ENCODE peak calls at places on chromosomes 4 and X, in eight cellular contexts. One of them, this sample, is unnamed. For H3K4me1, the result is how much of the 10 kb centered on the place peaks cover.

GRCh38 chr4:159766241-159766640 is 663.4 kb downstream of the RAPGEF2 start:
- DNase-seq in body of pancreas: no peak
- DNase-seq in naive thymus-derived CD4-positive, alpha-beta T cell: no peak
- DNase-seq in IMR-90: no peak
- DNase-seq in adipocyte: no peak
- DNase-seq in PC-3: no peak
- DNase-seq in A549: no peak
- DNase-seq in ascending aorta: no peak
- DNase-seq in this sample: no peak

GRCh38 chr4:121668368-121669162 is 28.2 kb downstream of the ANXA5 start:
- DNase-seq in body of pancreas: no peak
- DNase-seq in naive thymus-derived CD4-positive, alpha-beta T cell: no peak
- DNase-seq in IMR-90: peak
- DNase-seq in adipocyte: peak
- DNase-seq in PC-3: peak
- DNase-seq in A549: no peak
- DNase-seq in ascending aorta: no peak
- DNase-seq in this sample: no peak

GRCh38 chrX:120769576-120770341 is 105.9 kb downstream of the CT47B1 start:
- DNase-seq in body of pancreas: no peak
- DNase-seq in naive thymus-derived CD4-positive, alpha-beta T cell: peak
- DNase-seq in IMR-90: peak
- DNase-seq in adipocyte: peak
- DNase-seq in PC-3: peak
- DNase-seq in A549: peak
- DNase-seq in ascending aorta: no peak
- DNase-seq in this sample: no peak

GRCh38 chr4:183746305-183747229 is 87.5 kb downstream of the TRAPPC11 start:
- DNase-seq in body of pancreas: peak
- DNase-seq in naive thymus-derived CD4-positive, alpha-beta T cell: no peak
- DNase-seq in IMR-90: peak
- DNase-seq in adipocyte: peak
- DNase-seq in PC-3: peak
- DNase-seq in A549: no peak
- DNase-seq in ascending aorta: no peak
- DNase-seq in this sample: no peak

GRCh38 chr4:79331126-79331876 is 5.4 kb upstream of the NAA11 start:
- DNase-seq in body of pancreas: no peak
- DNase-seq in naive thymus-derived CD4-positive, alpha-beta T cell: no peak
- DNase-seq in IMR-90: no peak
- DNase-seq in adipocyte: no peak
- DNase-seq in PC-3: peak
- DNase-seq in A549: no peak
- DNase-seq in ascending aorta: no peak
- DNase-seq in this sample: peak

GRCh38 chr4:140691369-140691768 is 64.8 kb downstream of the TBC1D9 start:
- DNase-seq in body of pancreas: no peak
- DNase-seq in naive thymus-derived CD4-positive, alpha-beta T cell: no peak
- DNase-seq in IMR-90: peak
- DNase-seq in adipocyte: peak
- DNase-seq in PC-3: peak
- DNase-seq in A549: no peak
- DNase-seq in ascending aorta: no peak
- DNase-seq in this sample: no peak

GRCh38 chrX:134803551-134804183 is 145.4 kb upstream of the PLAC1 start:
- DNase-seq in body of pancreas: no peak
- DNase-seq in naive thymus-derived CD4-positive, alpha-beta T cell: peak
- DNase-seq in IMR-90: no peak
- DNase-seq in adipocyte: no peak
- DNase-seq in PC-3: no peak
- DNase-seq in A549: no peak
- DNase-seq in ascending aorta: no peak
- DNase-seq in this sample: no peak

GRCh38 chr4:181823183-181823582 is 420.0 kb upstream of the TENM3 start:
- DNase-seq in body of pancreas: no peak
- DNase-seq in naive thymus-derived CD4-positive, alpha-beta T cell: no peak
- DNase-seq in IMR-90: no peak
- DNase-seq in adipocyte: no peak
- DNase-seq in PC-3: no peak
- DNase-seq in A549: no peak
- DNase-seq in ascending aorta: no peak
- DNase-seq in this sample: no peak

GRCh38 chr4:100017627-100018310 is 67.7 kb upstream of the H2AZ1 start:
- DNase-seq in body of pancreas: no peak
- DNase-seq in naive thymus-derived CD4-positive, alpha-beta T cell: no peak
- DNase-seq in IMR-90: peak
- DNase-seq in adipocyte: no peak
- DNase-seq in PC-3: peak
- DNase-seq in A549: no peak
- DNase-seq in ascending aorta: no peak
- DNase-seq in this sample: no peak

GRCh38 chr4:151807220-151807619 is 46.4 kb upstream of the GATB start:
- DNase-seq in body of pancreas: no peak
- DNase-seq in naive thymus-derived CD4-positive, alpha-beta T cell: no peak
- DNase-seq in IMR-90: no peak
- DNase-seq in adipocyte: no peak
- DNase-seq in PC-3: peak
- DNase-seq in A549: no peak
- DNase-seq in ascending aorta: no peak
- DNase-seq in this sample: peak

GRCh38 chrX:135481696-135482179 is 38.7 kb upstream of the INTS6L start:
- DNase-seq in body of pancreas: no peak
- DNase-seq in naive thymus-derived CD4-positive, alpha-beta T cell: no peak
- DNase-seq in IMR-90: no peak
- DNase-seq in adipocyte: no peak
- DNase-seq in PC-3: peak
- DNase-seq in A549: no peak
- DNase-seq in ascending aorta: no peak
- DNase-seq in this sample: no peak

GRCh38 chrX:22148565-22148964 is 116.4 kb downstream of the PHEX start:
- DNase-seq in body of pancreas: no peak
- DNase-seq in naive thymus-derived CD4-positive, alpha-beta T cell: no peak
- DNase-seq in IMR-90: no peak
- DNase-seq in adipocyte: no peak
- DNase-seq in PC-3: no peak
- DNase-seq in A549: no peak
- DNase-seq in ascending aorta: no peak
- DNase-seq in this sample: no peak

GRCh38 chr4:147498031-147498700 is 17.3 kb downstream of the EDNRA start:
- DNase-seq in body of pancreas: no peak
- DNase-seq in naive thymus-derived CD4-positive, alpha-beta T cell: no peak
- DNase-seq in IMR-90: peak
- DNase-seq in adipocyte: peak
- DNase-seq in PC-3: peak
- DNase-seq in A549: no peak
- DNase-seq in ascending aorta: no peak
- DNase-seq in this sample: no peak

GRCh38 chr4:65265526-65265925 is 404.8 kb downstream of the EPHA5 start:
- DNase-seq in body of pancreas: no peak
- DNase-seq in naive thymus-derived CD4-positive, alpha-beta T cell: no peak
- DNase-seq in IMR-90: no peak
- DNase-seq in adipocyte: no peak
- DNase-seq in PC-3: no peak
- DNase-seq in A549: no peak
- DNase-seq in ascending aorta: no peak
- DNase-seq in this sample: no peak

GRCh38 chr4:108355523-108356208 is 186.9 kb upstream of the LEF1 start:
- DNase-seq in body of pancreas: no peak
- DNase-seq in naive thymus-derived CD4-positive, alpha-beta T cell: peak
- DNase-seq in IMR-90: no peak
- DNase-seq in adipocyte: no peak
- DNase-seq in PC-3: no peak
- DNase-seq in A549: no peak
- DNase-seq in ascending aorta: no peak
- DNase-seq in this sample: peak

GRCh38 chr4:104971458-104971857 is 175.2 kb upstream of the TET2 start:
- DNase-seq in body of pancreas: no peak
- DNase-seq in naive thymus-derived CD4-positive, alpha-beta T cell: no peak
- DNase-seq in IMR-90: no peak
- DNase-seq in adipocyte: no peak
- DNase-seq in PC-3: peak
- DNase-seq in A549: no peak
- DNase-seq in ascending aorta: no peak
- DNase-seq in this sample: no peak

GRCh38 chr4:845233-845835 is 19.4 kb upstream of the CPLX1 start:
- DNase-seq in body of pancreas: peak
- DNase-seq in naive thymus-derived CD4-positive, alpha-beta T cell: no peak
- DNase-seq in IMR-90: peak
- DNase-seq in adipocyte: peak
- DNase-seq in PC-3: no peak
- DNase-seq in A549: no peak
- DNase-seq in ascending aorta: no peak
- DNase-seq in this sample: no peak

GRCh38 chr4:37770016-37770415 is 56.5 kb upstream of the PGM2 start:
- DNase-seq in body of pancreas: no peak
- DNase-seq in naive thymus-derived CD4-positive, alpha-beta T cell: no peak
- DNase-seq in IMR-90: peak
- DNase-seq in adipocyte: peak
- DNase-seq in PC-3: no peak
- DNase-seq in A549: no peak
- DNase-seq in ascending aorta: no peak
- DNase-seq in this sample: no peak

GRCh38 chr4:98027827-98028226 is 115.4 kb downstream of the STPG2 start:
- DNase-seq in body of pancreas: no peak
- DNase-seq in naive thymus-derived CD4-positive, alpha-beta T cell: no peak
- DNase-seq in IMR-90: no peak
- DNase-seq in adipocyte: peak
- DNase-seq in PC-3: peak
- DNase-seq in A549: peak
- DNase-seq in ascending aorta: no peak
- DNase-seq in this sample: no peak

GRCh38 chr4:123788577-123788976 is 392.0 kb downstream of the SPRY1 start:
- DNase-seq in body of pancreas: no peak
- DNase-seq in naive thymus-derived CD4-positive, alpha-beta T cell: no peak
- DNase-seq in IMR-90: peak
- DNase-seq in adipocyte: peak
- DNase-seq in PC-3: no peak
- DNase-seq in A549: no peak
- DNase-seq in ascending aorta: no peak
- DNase-seq in this sample: no peak

GRCh38 chrX:96204928-96205327 is 479.7 kb upstream of the DIAPH2 start:
- DNase-seq in body of pancreas: no peak
- DNase-seq in naive thymus-derived CD4-positive, alpha-beta T cell: no peak
- DNase-seq in IMR-90: no peak
- DNase-seq in adipocyte: no peak
- DNase-seq in PC-3: no peak
- DNase-seq in A549: no peak
- DNase-seq in ascending aorta: no peak
- DNase-seq in this sample: no peak

GRCh38 chr4:1624519-1624910 is 59.6 kb downstream of the FAM53A start:
- DNase-seq in body of pancreas: no peak
- DNase-seq in naive thymus-derived CD4-positive, alpha-beta T cell: no peak
- DNase-seq in IMR-90: no peak
- DNase-seq in adipocyte: no peak
- DNase-seq in PC-3: no peak
- DNase-seq in A549: no peak
- DNase-seq in ascending aorta: no peak
- DNase-seq in this sample: no peak

GRCh38 chr4:175308236-175308635 is 390.1 kb downstream of the ADAM29 start:
- DNase-seq in body of pancreas: no peak
- DNase-seq in naive thymus-derived CD4-positive, alpha-beta T cell: no peak
- DNase-seq in IMR-90: peak
- DNase-seq in adipocyte: peak
- DNase-seq in PC-3: peak
- DNase-seq in A549: no peak
- DNase-seq in ascending aorta: no peak
- DNase-seq in this sample: no peak

GRCh38 chrX:155938132-155938531 is 57.0 kb downstream of the VAMP7 start:
- DNase-seq in body of pancreas: no peak
- DNase-seq in naive thymus-derived CD4-positive, alpha-beta T cell: no peak
- DNase-seq in IMR-90: no peak
- DNase-seq in adipocyte: no peak
- DNase-seq in PC-3: no peak
- DNase-seq in A549: no peak
- DNase-seq in ascending aorta: no peak
- DNase-seq in this sample: no peak

GRCh38 chr4:8538076-8538702 is 42.0 kb upstream of the GPR78 start:
- DNase-seq in body of pancreas: no peak
- DNase-seq in naive thymus-derived CD4-positive, alpha-beta T cell: no peak
- DNase-seq in IMR-90: no peak
- DNase-seq in adipocyte: no peak
- DNase-seq in PC-3: no peak
- DNase-seq in A549: no peak
- DNase-seq in ascending aorta: no peak
- DNase-seq in this sample: no peak

GRCh38 chr4:169807934-169808333 is 50.2 kb upstream of the HPF1 start:
- DNase-seq in body of pancreas: no peak
- DNase-seq in naive thymus-derived CD4-positive, alpha-beta T cell: no peak
- DNase-seq in IMR-90: no peak
- DNase-seq in adipocyte: no peak
- DNase-seq in PC-3: no peak
- DNase-seq in A549: no peak
- DNase-seq in ascending aorta: no peak
- DNase-seq in this sample: no peak
- H3K4me1 ChIP-seq in body of pancreas: under half
- H3K4me1 ChIP-seq in naive thymus-derived CD4-positive, alpha-beta T cell: under half
- H3K4me1 ChIP-seq in IMR-90: under half
- H3K4me1 ChIP-seq in adipocyte: under half
- H3K4me1 ChIP-seq in PC-3: under half
- H3K4me1 ChIP-seq in A549: under half
- H3K4me1 ChIP-seq in ascending aorta: under half
- H3K4me1 ChIP-seq in this sample: under half

GRCh38 chrX:40082447-40083119 is 15.2 kb downstream of the BCOR start:
- DNase-seq in body of pancreas: no peak
- DNase-seq in naive thymus-derived CD4-positive, alpha-beta T cell: no peak
- DNase-seq in IMR-90: no peak
- DNase-seq in adipocyte: no peak
- DNase-seq in PC-3: no peak
- DNase-seq in A549: no peak
- DNase-seq in ascending aorta: no peak
- DNase-seq in this sample: no peak
- H3K4me1 ChIP-seq in body of pancreas: half or more
- H3K4me1 ChIP-seq in naive thymus-derived CD4-positive, alpha-beta T cell: under half
- H3K4me1 ChIP-seq in IMR-90: under half
- H3K4me1 ChIP-seq in adipocyte: under half
- H3K4me1 ChIP-seq in PC-3: under half
- H3K4me1 ChIP-seq in A549: under half
- H3K4me1 ChIP-seq in ascending aorta: under half
- H3K4me1 ChIP-seq in this sample: under half

GRCh38 chrX:118536204-118536603 is 40.6 kb downstream of the DOCK11 start:
- DNase-seq in body of pancreas: no peak
- DNase-seq in naive thymus-derived CD4-positive, alpha-beta T cell: no peak
- DNase-seq in IMR-90: no peak
- DNase-seq in adipocyte: no peak
- DNase-seq in PC-3: no peak
- DNase-seq in A549: no peak
- DNase-seq in ascending aorta: no peak
- DNase-seq in this sample: no peak
- H3K4me1 ChIP-seq in body of pancreas: under half
- H3K4me1 ChIP-seq in naive thymus-derived CD4-positive, alpha-beta T cell: under half
- H3K4me1 ChIP-seq in IMR-90: under half
- H3K4me1 ChIP-seq in adipocyte: under half
- H3K4me1 ChIP-seq in PC-3: under half
- H3K4me1 ChIP-seq in A549: under half
- H3K4me1 ChIP-seq in ascending aorta: under half
- H3K4me1 ChIP-seq in this sample: under half

DNA sequence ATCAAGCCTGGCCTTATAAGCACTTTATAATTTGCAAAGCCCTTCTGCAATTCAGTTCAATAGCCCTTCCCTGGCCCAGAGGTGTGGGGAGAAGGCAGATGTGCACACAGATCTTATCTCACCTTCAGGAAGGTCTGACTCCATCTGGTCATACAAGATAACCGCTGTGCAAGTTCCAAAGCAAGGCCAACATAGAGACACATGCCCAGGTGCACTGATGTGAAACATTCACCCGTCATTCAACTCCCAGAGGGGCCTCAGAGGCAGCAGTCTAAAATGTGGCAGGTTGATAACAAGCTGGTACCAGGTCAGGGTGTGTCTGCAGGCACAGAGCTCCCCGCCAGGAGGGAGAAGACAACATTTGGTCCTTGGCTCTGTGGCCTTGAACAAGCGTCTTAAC is 10.9 kb upstream of the WFS1 start:
- DNase-seq in body of pancreas: no peak
- DNase-seq in naive thymus-derived CD4-positive, alpha-beta T cell: no peak
- DNase-seq in IMR-90: no peak
- DNase-seq in adipocyte: no peak
- DNase-seq in PC-3: no peak
- DNase-seq in A549: no peak
- DNase-seq in ascending aorta: no peak
- DNase-seq in this sample: no peak
- H3K4me1 ChIP-seq in body of pancreas: under half
- H3K4me1 ChIP-seq in naive thymus-derived CD4-positive, alpha-beta T cell: under half
- H3K4me1 ChIP-seq in IMR-90: under half
- H3K4me1 ChIP-seq in adipocyte: under half
- H3K4me1 ChIP-seq in PC-3: under half
- H3K4me1 ChIP-seq in A549: under half
- H3K4me1 ChIP-seq in ascending aorta: under half
- H3K4me1 ChIP-seq in this sample: under half